ENCODE peak calls at places on chromosome 6, in four cellular contexts. One of them, this sample, is unnamed.

GRCh38 chr6:145813285-145814034 is 1.1 kb downstream of the FBXO30 start:
- DNase-seq in K562: peak; percentile 49
- DNase-seq in WTC11: no peak
- DNase-seq in HepG2: peak; percentile 23
- DNase-seq in this sample: peak; percentile 8

GRCh38 chr6:41625442-41625841 is 12.8 kb upstream of the MDFI start:
- DNase-seq in K562: no peak
- DNase-seq in WTC11: no peak
- DNase-seq in HepG2: no peak
- DNase-seq in this sample: no peak

GRCh38 chr6:41675992-41676391 is 37.7 kb downstream of the MDFI start:
- DNase-seq in K562: no peak
- DNase-seq in WTC11: no peak
- DNase-seq in HepG2: no peak
- DNase-seq in this sample: no peak

GRCh38 chr6:12516070-12516469 is 200.5 kb upstream of the PHACTR1 start:
- DNase-seq in K562: no peak
- DNase-seq in WTC11: no peak
- DNase-seq in HepG2: no peak
- DNase-seq in this sample: no peak

GRCh38 chr6:116564296-116564695 is 7.0 kb upstream of the RWDD1 start:
- DNase-seq in K562: no peak
- DNase-seq in WTC11: no peak
- DNase-seq in HepG2: no peak
- DNase-seq in this sample: no peak

GRCh38 chr6:83086751-83087150 is 19.3 kb downstream of the DOP1A start:
- DNase-seq in K562: no peak
- DNase-seq in WTC11: no peak
- DNase-seq in HepG2: no peak
- DNase-seq in this sample: no peak

GRCh38 chr6:84749181-84749580 is 15.2 kb downstream of the TBX18 start:
- DNase-seq in K562: no peak
- DNase-seq in WTC11: no peak
- DNase-seq in HepG2: no peak
- DNase-seq in this sample: no peak

GRCh38 chr6:13098808-13099570 is 229.3 kb downstream of the TBC1D7 start:
- DNase-seq in K562: no peak
- DNase-seq in WTC11: no peak
- DNase-seq in HepG2: no peak
- DNase-seq in this sample: no peak

DNA sequence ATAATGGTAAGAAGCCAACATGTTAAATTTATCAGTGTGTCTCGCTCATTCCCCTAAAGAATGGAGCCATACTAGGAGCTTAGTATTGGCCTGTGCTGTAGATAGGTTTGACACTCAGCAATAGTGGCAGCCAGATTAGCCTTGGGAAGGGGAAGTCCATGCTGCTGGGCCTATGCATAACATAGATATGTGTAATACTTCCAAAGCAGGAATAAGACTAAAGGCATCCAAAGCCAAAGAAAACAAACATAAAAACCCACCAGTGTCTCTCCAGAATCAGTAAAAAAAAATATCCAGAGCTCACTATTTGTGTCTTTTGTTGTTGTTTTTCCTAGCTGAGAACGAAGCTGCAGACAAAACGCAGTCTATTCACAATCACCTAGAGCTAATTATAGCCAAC is 104.2 kb upstream of the STXBP5 start:
- DNase-seq in K562: no peak
- DNase-seq in WTC11: no peak
- DNase-seq in HepG2: no peak
- DNase-seq in this sample: no peak
- TF ChIP-seq ELF4 in K562: no peak
- TF ChIP-seq ELF4 in WTC11: no peak
- TF ChIP-seq ELF4 in HepG2: no peak
- TF ChIP-seq ELF4 in this sample: no peak

DNA sequence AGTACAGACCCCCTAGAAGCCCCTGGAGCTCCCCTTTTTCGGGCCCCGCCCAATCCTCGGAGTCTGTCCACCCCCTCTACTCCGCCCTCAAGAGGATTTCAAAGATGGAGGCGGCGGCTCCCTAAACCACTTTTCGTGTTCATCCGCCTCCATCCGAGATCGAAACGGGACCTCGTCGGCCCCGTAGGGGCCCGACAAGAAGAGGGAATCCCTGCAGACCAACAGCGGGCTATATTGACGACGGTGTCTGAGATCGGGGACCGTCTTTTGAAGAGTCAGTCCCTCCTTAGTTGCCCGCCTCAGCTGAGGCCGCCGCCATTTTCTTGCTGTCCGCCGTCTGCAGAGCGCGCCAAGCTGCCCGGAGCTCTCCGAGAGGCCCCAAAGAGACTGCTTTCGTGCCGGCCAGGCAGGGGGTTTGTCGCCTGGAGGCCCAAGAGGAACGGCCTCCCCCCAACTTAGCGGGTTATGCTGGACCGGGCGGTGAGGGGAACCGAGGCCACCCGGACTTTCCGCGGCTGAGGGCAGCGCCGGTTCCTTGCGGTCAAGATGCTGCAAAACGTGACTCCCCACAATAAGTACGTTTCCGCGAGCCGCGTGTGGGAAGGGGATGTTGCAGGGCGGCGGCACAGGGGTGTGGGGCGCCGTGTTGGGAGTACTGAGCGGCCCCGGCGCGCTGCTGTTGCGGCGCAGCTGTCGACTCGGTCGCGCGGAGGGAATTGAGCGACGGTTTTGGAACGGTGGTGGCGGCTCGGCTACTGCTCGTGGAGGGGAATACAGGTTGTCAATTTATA is 4.2 kb downstream of the BRD2 start:
- DNase-seq in K562: no peak
- DNase-seq in WTC11: peak; percentile 28
- DNase-seq in HepG2: no peak
- DNase-seq in this sample: no peak
- TF ChIP-seq ELF4 in K562: no peak
- TF ChIP-seq ELF4 in WTC11: peak; percentile 40
- TF ChIP-seq ELF4 in HepG2: no peak
- TF ChIP-seq ELF4 in this sample: no peak

GRCh38 chr6:111691345-111692225 is 85.9 kb upstream of the TRAF3IP2 start:
- DNase-seq in K562: no peak
- DNase-seq in WTC11: no peak
- DNase-seq in HepG2: no peak
- DNase-seq in this sample: no peak

GRCh38 chr6:111689419-111689818 is 83.7 kb upstream of the TRAF3IP2 start:
- DNase-seq in K562: no peak
- DNase-seq in WTC11: no peak
- DNase-seq in HepG2: no peak
- DNase-seq in this sample: no peak

GRCh38 chr6:111687652-111688051 is 82.0 kb upstream of the TRAF3IP2 start:
- DNase-seq in K562: no peak
- DNase-seq in WTC11: no peak
- DNase-seq in HepG2: no peak
- DNase-seq in this sample: no peak

GRCh38 chr6:111692327-111693164 is 86.9 kb upstream of the TRAF3IP2 start:
- DNase-seq in K562: no peak
- DNase-seq in WTC11: no peak
- DNase-seq in HepG2: peak; percentile 69
- DNase-seq in this sample: no peak

DNA sequence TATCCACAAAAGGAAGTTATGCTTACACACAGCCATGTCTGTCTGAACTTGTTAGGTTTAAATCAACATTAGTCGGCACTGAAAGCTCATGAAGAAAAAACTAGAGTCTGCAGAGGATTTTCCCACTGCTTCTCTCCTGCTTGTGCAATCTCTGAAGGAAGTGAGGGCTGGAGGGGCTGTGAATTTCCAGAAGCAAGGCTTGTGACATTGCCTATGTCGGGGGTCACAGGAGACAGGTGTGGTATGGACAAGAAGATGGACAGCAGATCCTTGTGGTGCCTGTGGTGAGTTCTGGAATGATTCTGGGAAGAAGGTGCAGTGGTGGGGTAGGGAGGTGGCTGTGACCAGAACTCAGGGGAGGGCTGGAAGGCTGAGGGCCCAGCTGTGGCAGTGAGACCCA is 84.3 kb upstream of the TRAF3IP2 start:
- DNase-seq in K562: no peak
- DNase-seq in WTC11: no peak
- DNase-seq in HepG2: no peak
- DNase-seq in this sample: no peak
- TF ChIP-seq ELF4 in K562: no peak
- TF ChIP-seq ELF4 in WTC11: no peak
- TF ChIP-seq ELF4 in HepG2: no peak
- TF ChIP-seq ELF4 in this sample: no peak

DNA sequence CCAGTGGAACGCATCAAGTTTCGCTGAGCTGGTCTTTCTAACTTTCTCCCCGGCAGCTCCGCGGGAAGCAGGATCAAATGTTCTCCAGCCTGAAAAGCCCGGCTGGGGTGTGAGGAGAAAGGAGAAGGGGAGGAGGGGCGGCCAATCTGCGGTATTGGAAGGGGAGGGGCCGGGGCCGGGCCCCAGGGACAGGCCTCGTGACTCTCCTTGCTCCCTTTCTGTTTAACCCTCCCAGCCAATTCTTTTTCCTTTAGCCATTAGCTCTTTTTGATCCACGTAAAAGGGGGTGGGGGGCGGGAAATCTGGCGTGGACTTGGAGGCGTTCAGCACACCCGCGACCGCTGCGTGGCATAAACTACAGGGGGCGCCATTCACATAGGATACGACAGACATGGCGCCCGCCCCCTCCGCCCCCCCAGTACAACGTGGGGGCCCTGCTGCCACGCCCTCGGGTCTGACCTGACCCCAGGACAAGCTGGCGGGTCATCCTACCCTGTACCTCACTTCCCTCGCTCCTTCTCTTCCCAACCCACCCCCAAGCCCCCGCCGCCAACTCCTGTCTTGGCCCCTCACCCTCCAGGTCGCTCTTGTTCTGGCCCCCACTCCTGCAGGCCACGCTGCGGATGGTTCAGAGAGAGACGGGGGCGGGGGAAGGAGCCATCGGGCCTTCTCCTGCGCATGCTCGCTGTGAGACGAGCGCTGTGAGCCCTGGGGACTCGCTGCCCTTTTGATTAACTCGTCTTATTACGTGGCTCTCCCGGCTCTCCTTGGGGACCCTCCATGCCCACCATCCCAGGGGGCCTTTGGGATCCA is 7.8 kb upstream of the MDGA1 start:
- DNase-seq in K562: peak; percentile 88
- DNase-seq in WTC11: peak; percentile 87
- DNase-seq in HepG2: no peak
- DNase-seq in this sample: peak; percentile 76
- TF ChIP-seq ELF4 in K562: no peak
- TF ChIP-seq ELF4 in WTC11: no peak
- TF ChIP-seq ELF4 in HepG2: no peak
- TF ChIP-seq ELF4 in this sample: no peak

DNA sequence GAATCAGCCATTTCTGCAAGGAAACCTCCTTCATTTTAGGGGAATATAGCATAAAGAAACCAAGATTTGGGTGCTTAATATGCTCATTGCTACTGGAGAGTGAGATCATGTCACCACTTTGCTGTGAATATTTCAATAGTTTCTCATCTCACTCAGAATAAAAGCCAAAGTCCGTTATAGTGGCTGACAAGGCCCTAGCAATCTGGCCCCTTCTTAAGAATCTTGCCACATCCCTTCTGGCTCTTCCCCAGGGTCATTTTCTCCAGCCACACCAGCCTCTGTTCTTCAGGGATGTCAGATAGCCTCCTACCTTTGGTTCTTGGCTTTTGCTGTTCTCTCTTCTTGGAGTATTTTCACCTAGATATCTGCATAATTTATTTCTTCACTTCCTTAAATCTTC is 24.8 kb upstream of the MLIP start:
- DNase-seq in K562: no peak
- DNase-seq in WTC11: no peak
- DNase-seq in HepG2: no peak
- DNase-seq in this sample: no peak
- TF ChIP-seq ELF4 in K562: no peak
- TF ChIP-seq ELF4 in WTC11: no peak
- TF ChIP-seq ELF4 in HepG2: no peak
- TF ChIP-seq ELF4 in this sample: no peak

GRCh38 chr6:129755787-129756186 is 45.8 kb upstream of the ARHGAP18 start:
- DNase-seq in K562: no peak
- DNase-seq in WTC11: no peak
- DNase-seq in HepG2: no peak
- DNase-seq in this sample: no peak

GRCh38 chr6:129750390-129750789 is 40.4 kb upstream of the ARHGAP18 start:
- DNase-seq in K562: no peak
- DNase-seq in WTC11: no peak
- DNase-seq in HepG2: no peak
- DNase-seq in this sample: no peak

GRCh38 chr6:129754750-129755149 is 44.8 kb upstream of the ARHGAP18 start:
- DNase-seq in K562: no peak
- DNase-seq in WTC11: no peak
- DNase-seq in HepG2: no peak
- DNase-seq in this sample: no peak

GRCh38 chr6:129749749-129750120 is 39.8 kb upstream of the ARHGAP18 start:
- DNase-seq in K562: peak; percentile 16
- DNase-seq in WTC11: no peak
- DNase-seq in HepG2: no peak
- DNase-seq in this sample: no peak

GRCh38 chr6:129753422-129753821 is 43.4 kb upstream of the ARHGAP18 start:
- DNase-seq in K562: no peak
- DNase-seq in WTC11: no peak
- DNase-seq in HepG2: no peak
- DNase-seq in this sample: no peak
- TF ChIP-seq ELF4 in K562: no peak
- TF ChIP-seq ELF4 in WTC11: no peak
- TF ChIP-seq ELF4 in HepG2: no peak
- TF ChIP-seq ELF4 in this sample: no peak

DNA sequence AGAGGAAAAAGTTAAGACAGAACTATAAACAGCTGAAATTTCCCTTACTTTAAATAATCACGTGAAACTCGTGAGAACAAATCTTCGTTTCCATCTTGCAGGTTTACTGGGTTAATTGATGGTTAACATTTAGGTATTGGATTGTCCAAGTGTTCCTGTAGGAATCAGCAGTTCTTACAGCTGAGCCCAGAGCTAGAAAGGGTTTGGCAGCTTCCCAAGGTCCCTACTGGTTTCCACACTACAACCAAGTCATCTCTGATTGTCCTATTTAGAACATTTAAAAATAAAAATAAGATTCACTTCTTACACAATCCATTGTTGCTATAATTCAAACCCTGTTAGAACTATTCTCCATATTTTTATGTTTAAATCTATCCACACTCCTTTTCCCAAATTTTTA is 15.8 kb downstream of the MPC1 start:
- DNase-seq in K562: no peak
- DNase-seq in WTC11: no peak
- DNase-seq in HepG2: no peak
- DNase-seq in this sample: no peak
- TF ChIP-seq ELF4 in K562: no peak
- TF ChIP-seq ELF4 in WTC11: no peak
- TF ChIP-seq ELF4 in HepG2: no peak
- TF ChIP-seq ELF4 in this sample: no peak

This sample was measured in HEK293T.